ENCODE peak calls at places on chromosomes 12 and 14, in four cellular contexts. E is adipocyte, H is transverse colon, M is colonic mucosa. V is an unnamed sample.

GRCh38 chr12:114701104-114701414 is 17.1 kb upstream of the TBX3 start:
- DNase-seq in E (no peak), H (no peak), M (no peak), V (no peak)

GRCh38 chr12:106246891-106247730 is 709 bp downstream of the CKAP4 start:
- DNase-seq in E (peak), H (peak), M (peak), V (peak)

GRCh38 chr12:49626169-49626835 is 2.9 kb downstream of the PRPF40B start:
- DNase-seq in E (no peak), H (no peak), M (peak), V (no peak)

GRCh38 chr12:52454411-52455201 is 2.7 kb upstream of the KRT6B start:
- DNase-seq in E (no peak), H (no peak), M (no peak), V (no peak)

GRCh38 chr14:93981316-93981715 is 4.9 kb upstream of the ASB2 start:
- DNase-seq in E (no peak), H (no peak), M (no peak), V (no peak)

GRCh38 chr14:50242566-50243288 is 11.3 kb upstream of the SOS2 start:
- DNase-seq in E (no peak), H (no peak), M (no peak), V (no peak)

GRCh38 chr12:103851127-103851526 is 10.1 kb upstream of the NT5DC3 start:
- DNase-seq in E (peak), H (no peak), M (no peak), V (no peak)

GRCh38 chr12:131452444-131452860 is 258.4 kb upstream of the SFSWAP start:
- DNase-seq in E (no peak), H (no peak), M (peak), V (no peak)

GRCh38 chr14:59116984-59117415 is 71.5 kb upstream of the DAAM1 start:
- DNase-seq in E (no peak), H (no peak), M (peak), V (no peak)

GRCh38 chr12:101806280-101806679 is 24.5 kb downstream of the GNPTAB start:
- DNase-seq in E (no peak), H (no peak), M (no peak), V (no peak)

GRCh38 chr14:31420013-31420318 is 384 bp downstream of the HEATR5A start:
- DNase-seq in E (no peak), H (peak), M (peak), V (peak)

GRCh38 chr14:61701946-61702345 is 6.6 kb downstream of the HIF1A start:
- DNase-seq in E (peak), H (no peak), M (no peak), V (no peak)

GRCh38 chr12:93784339-93785086 is 107.3 kb downstream of the CRADD start:
- DNase-seq in E (peak), H (peak), M (no peak), V (peak)

GRCh38 chr14:71320734-71321555 is 413.7 kb downstream of the PCNX1 start:
- DNase-seq in E (peak), H (peak), M (peak), V (peak)

GRCh38 chr14:76844223-76844622 is 18.0 kb downstream of the LRRC74A start:
- DNase-seq in E (no peak), H (peak), M (no peak), V (no peak)

GRCh38 chr12:97038859-97039258 is 131.8 kb downstream of the NEDD1 start:
- DNase-seq in E (no peak), H (no peak), M (no peak), V (no peak)

GRCh38 chr12:40222247-40222646 is 2.5 kb upstream of the LRRK2 start:
- DNase-seq in E (peak), H (no peak), M (no peak), V (no peak)

GRCh38 chr12:113373966-113374365 is 15.6 kb downstream of the PLBD2 start:
- DNase-seq in E (no peak), H (no peak), M (no peak), V (no peak)

GRCh38 chr12:16165506-16165905 is 112.0 kb downstream of the SLC15A5 start:
- DNase-seq in E (peak), H (peak), M (peak), V (peak)

GRCh38 chr12:129607293-129607692 is 296.5 kb downstream of the TMEM132D start:
- DNase-seq in E (peak), H (no peak), M (no peak), V (no peak)

GRCh38 chr14:96582995-96583394 is 80.8 kb downstream of the PAPOLA start:
- DNase-seq in E (no peak), H (no peak), M (no peak), V (no peak)

GRCh38 chr12:66497000-66497897 is 181.6 kb downstream of the GRIP1 start:
- DNase-seq in E (peak), H (no peak), M (no peak), V (no peak)

GRCh38 chr12:44875954-44876553 is at the start of gene NELL2:
- DNase-seq in E (peak), H (peak), M (peak), V (peak)

GRCh38 chr12:46402451-46402850 is 29.9 kb upstream of the SLC38A2 start:
- DNase-seq in E (peak), H (peak), M (peak), V (peak)

GRCh38 chr12:25796523-25797000 is 161.9 kb upstream of the RASSF8 start:
- DNase-seq in E (no peak), H (no peak), M (no peak), V (no peak)

GRCh38 chr12:19850341-19851065 is 411.2 kb downstream of the AEBP2 start:
- DNase-seq in E (peak), H (no peak), M (no peak), V (no peak)

GRCh38 chr12:66066071-66066928 is 64.2 kb downstream of the LLPH start:
- DNase-seq in E (peak), H (no peak), M (no peak), V (no peak)

GRCh38 chr12:87140257-87140656 is 884.1 kb upstream of the MGAT4C start:
- DNase-seq in E (peak), H (no peak), M (no peak), V (no peak)

GRCh38 chr12:130222519-130223255 is 60.4 kb downstream of the FZD10 start:
- DNase-seq in E (no peak), H (no peak), M (no peak), V (no peak)

GRCh38 chr12:18224745-18225144 is 36.6 kb upstream of the PIK3C2G start:
- DNase-seq in E (peak), H (no peak), M (no peak), V (no peak)

GRCh38 chr12:15545329-15545728 is 223.0 kb downstream of the PTPRO start:
- DNase-seq in E (no peak), H (no peak), M (no peak), V (no peak)

GRCh38 chr12:532908-533565 is 73.3 kb downstream of the B4GALNT3 start:
- DNase-seq in E (peak), H (no peak), M (no peak), V (no peak)

DNA sequence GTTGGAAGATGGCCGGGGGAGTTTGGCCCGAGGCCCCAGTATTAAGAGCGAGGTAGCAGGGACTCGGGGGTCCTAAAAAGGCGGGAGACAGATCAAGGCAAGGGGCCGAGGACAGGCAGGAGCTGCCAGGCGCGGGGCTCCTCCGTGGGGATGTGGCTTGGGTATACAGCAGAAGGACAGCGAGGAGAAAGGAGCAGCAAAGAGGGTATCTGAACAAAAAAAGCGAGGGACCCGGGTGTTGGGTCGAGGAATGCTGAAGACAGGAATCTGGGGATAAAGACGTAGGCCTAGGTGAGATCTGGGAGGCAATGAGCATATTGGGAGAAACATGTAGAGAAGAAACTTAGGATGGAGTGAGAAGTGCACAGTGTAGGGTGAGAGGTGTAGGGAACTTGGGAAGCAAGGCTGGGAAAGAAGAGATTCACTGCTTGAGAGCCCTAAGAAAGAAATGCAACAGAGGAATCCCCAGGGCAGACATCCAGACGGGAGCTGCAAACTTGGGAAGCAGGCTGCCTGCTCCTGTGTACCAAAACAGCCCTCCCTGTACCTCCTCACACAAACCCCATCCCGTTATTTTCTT is 10.9 kb downstream of the SUOX start:
- DNase-seq in E (peak), H (no peak), M (peak), V (peak)
- H3K4me3 ChIP-seq in E (peak), H (peak), M (peak), V (peak)

GRCh38 chr12:116138380-116138779 is 139.1 kb downstream of the MED13L start:
- DNase-seq in E (no peak), H (no peak), M (no peak), V (no peak)
- H3K4me3 ChIP-seq in E (no peak), H (no peak), M (no peak), V (no peak)

GRCh38 chr14:35406090-35406489 is 1.5 kb upstream of the NFKBIA start:
- DNase-seq in E (no peak), H (no peak), M (no peak), V (no peak)
- H3K4me3 ChIP-seq in E (peak), H (no peak), M (no peak), V (no peak)

GRCh38 chr14:52073251-52073650 is 4.4 kb upstream of the NID2 start:
- DNase-seq in E (peak), H (no peak), M (no peak), V (no peak)
- H3K4me3 ChIP-seq in E (no peak), H (no peak), M (no peak), V (no peak)

GRCh38 chr14:68573126-68573525 is 219.7 kb downstream of the ZFP36L1 start:
- DNase-seq in E (no peak), H (no peak), M (no peak), V (no peak)
- H3K4me3 ChIP-seq in E (no peak), H (no peak), M (no peak), V (no peak)

DNA sequence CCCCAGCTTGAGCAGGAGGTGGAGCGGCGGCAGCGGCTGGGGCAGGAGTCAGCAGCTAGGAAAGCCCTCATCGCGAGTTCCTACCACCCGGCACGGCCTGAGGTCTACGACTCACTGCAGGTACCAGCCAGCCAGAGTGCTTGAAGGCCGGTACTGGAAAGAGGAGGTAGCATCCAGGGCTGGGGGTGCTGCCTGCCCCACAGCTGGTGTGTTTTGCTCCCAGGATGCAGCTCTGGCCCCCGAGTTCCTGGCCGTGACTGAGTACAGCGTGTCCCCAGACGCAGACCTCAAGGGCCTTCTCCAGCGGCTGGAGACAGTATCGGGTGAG is 1.6 kb downstream of the OGFOD2 start:
- DNase-seq in E (no peak), H (no peak), M (no peak), V (no peak)
- H3K4me3 ChIP-seq in E (peak), H (no peak), M (no peak), V (no peak)

DNA sequence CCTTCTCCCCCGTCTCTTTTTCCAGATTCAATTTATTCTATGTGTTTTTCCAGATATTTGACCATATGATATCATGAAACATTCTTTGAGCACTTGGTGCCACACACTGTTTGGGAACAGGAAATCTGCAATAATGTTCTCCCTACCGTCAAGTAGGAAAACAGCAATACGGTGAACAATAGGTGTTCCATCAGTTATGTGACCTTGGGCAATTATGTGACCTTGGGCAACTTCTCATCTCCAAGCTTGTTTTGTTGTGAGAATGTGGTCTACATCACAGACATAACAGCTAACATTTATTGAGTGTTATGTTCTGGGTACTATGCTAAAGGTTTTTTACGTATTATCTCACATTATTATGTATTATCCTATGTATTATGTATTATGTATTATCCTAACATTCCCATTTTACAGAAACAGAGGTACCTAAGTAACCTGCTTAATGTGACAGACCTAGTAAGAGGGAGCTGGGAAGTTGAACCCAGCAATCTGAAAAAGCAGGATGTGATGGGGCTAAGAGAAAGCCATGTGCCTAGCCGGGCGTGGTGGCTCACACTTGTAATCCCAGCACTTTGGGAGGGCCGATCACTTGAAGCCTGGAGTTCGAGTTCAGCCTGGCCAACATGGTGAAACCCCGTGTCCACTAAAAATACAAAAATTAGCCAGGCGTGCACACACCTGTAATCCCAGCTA is 1.2 kb upstream of the NEK9 start:
- DNase-seq in E (no peak), H (peak), M (no peak), V (no peak)
- H3K4me3 ChIP-seq in E (peak), H (no peak), M (peak), V (peak)

DNA sequence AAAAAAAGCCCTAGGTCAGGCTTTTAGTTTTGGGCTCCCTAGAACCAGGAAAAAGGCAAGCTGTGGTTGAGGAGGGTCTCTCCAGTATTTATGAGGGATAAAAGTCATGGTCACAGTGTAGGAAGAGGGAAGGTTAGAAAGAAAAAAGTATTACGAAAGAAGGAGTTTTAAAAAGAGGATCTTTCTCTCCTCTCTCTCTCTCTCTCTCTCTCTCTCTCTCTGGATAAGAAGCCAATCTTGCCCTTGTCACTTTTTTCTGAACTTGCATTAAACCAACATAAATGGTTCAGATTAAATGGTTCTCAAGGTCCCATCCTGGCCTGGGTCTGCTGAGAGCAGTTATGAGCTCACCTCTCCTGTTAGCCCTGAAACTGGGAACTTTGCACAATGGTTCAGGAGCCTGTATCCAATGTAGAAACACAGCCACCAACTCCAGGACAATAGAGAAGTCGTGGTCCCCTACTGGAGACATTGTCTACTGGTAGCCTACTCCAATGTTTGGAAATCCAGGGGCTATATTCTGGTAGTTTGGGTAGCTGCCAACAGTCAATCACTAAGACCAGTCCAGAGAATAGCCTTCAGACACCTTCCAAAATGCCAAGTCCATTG is 131.9 kb downstream of the DAD1 start:
- DNase-seq in E (no peak), H (no peak), M (no peak), V (no peak)
- H3K4me3 ChIP-seq in E (no peak), H (no peak), M (no peak), V (no peak)

GRCh38 chr12:55724226-55724939 is 4.2 kb downstream of the RDH5 start:
- DNase-seq in E (peak), H (peak), M (peak), V (peak)

GRCh38 chr12:55723516-55724225 is 3.5 kb downstream of the RDH5 start:
- DNase-seq in E (no peak), H (peak), M (no peak), V (no peak)

GRCh38 chr12:55726911-55727310 is 1.9 kb downstream of the CD63 start:
- DNase-seq in E (no peak), H (no peak), M (no peak), V (no peak)

GRCh38 chr12:55724940-55725309 is 3.9 kb downstream of the CD63 start:
- DNase-seq in E (no peak), H (peak), M (no peak), V (no peak)

GRCh38 chr12:55725556-55725955 is 3.3 kb downstream of the CD63 start:
- DNase-seq in E (no peak), H (peak), M (no peak), V (no peak)
- H3K4me3 ChIP-seq in E (peak), H (no peak), M (no peak), V (no peak)

GRCh38 chr14:87630808-87631207 is 362.2 kb downstream of the GALC start:
- DNase-seq in E (no peak), H (no peak), M (no peak), V (no peak)
- H3K4me3 ChIP-seq in E (no peak), H (no peak), M (no peak), V (no peak)